ENCODE peak calls at places on chromosomes 3 and 15, in five cellular contexts. F is upper lobe of right lung, H is IMR-90, M is HL-60, T is psoas muscle. D is an unnamed sample.

GRCh38 chr15:78087944-78088772 is 4.2 kb upstream of the SH2D7 start:
- DNase-seq in F (no peak), H (peak), M (no peak), T (no peak), D (no peak)

GRCh38 chr15:62400778-62401177 is 235.7 kb upstream of the C2CD4B start:
- DNase-seq in F (no peak), H (no peak), M (no peak), T (no peak), D (no peak)

GRCh38 chr15:48266029-48266428 is 59.9 kb downstream of the SLC12A1 start:
- DNase-seq in F (no peak), H (no peak), M (no peak), T (no peak), D (no peak)

GRCh38 chr3:149553781-149554451 is 79.4 kb downstream of the TM4SF4 start:
- DNase-seq in F (no peak), H (peak), M (no peak), T (no peak), D (no peak)

GRCh38 chr3:112635674-112636073 is 5.3 kb downstream of the CCDC80 start:
- DNase-seq in F (no peak), H (peak), M (no peak), T (no peak), D (no peak)

GRCh38 chr3:56694852-56695563 is 11.9 kb upstream of the TASOR start:
- DNase-seq in F (no peak), H (no peak), M (no peak), T (no peak), D (no peak)

GRCh38 chr3:141057951-141058800 is 7.0 kb downstream of the SPSB4 start:
- DNase-seq in F (peak), H (no peak), M (no peak), T (no peak), D (no peak)

GRCh38 chr3:195057716-195058115 is 213.2 kb downstream of the XXYLT1 start:
- DNase-seq in F (peak), H (no peak), M (no peak), T (peak), D (no peak)

GRCh38 chr3:104149154-104149553 is 1217.6 kb upstream of the ALCAM start:
- DNase-seq in F (no peak), H (no peak), M (no peak), T (no peak), D (no peak)

GRCh38 chr3:194095464-194095863 is 40.5 kb upstream of the HES1 start:
- DNase-seq in F (peak), H (no peak), M (peak), T (peak), D (no peak)

GRCh38 chr15:52217186-52217585 is 26.0 kb upstream of the GNB5 start:
- DNase-seq in F (peak), H (no peak), M (peak), T (peak), D (no peak)

GRCh38 chr3:165256554-165256953 is 60.4 kb upstream of the SLITRK3 start:
- DNase-seq in F (no peak), H (no peak), M (no peak), T (no peak), D (no peak)

GRCh38 chr3:88000853-88001252 is 58.0 kb downstream of the CGGBP1 start:
- DNase-seq in F (no peak), H (no peak), M (peak), T (no peak), D (no peak)

GRCh38 chr3:82217571-82217970 is 456.1 kb upstream of the GBE1 start:
- DNase-seq in F (no peak), H (no peak), M (no peak), T (no peak), D (no peak)

GRCh38 chr3:116135462-116135861 is 309.8 kb downstream of the LSAMP start:
- DNase-seq in F (no peak), H (peak), M (no peak), T (peak), D (no peak)

GRCh38 chr15:65981837-65982696 is 112.8 kb downstream of the RAB11A start:
- DNase-seq in F (peak), H (no peak), M (peak), T (no peak), D (no peak)

GRCh38 chr3:74479915-74480314 is 134.5 kb downstream of the CNTN3 start:
- DNase-seq in F (no peak), H (no peak), M (no peak), T (no peak), D (no peak)

GRCh38 chr15:48940508-48940907 is 23.2 kb downstream of the SHC4 start:
- DNase-seq in F (no peak), H (peak), M (no peak), T (no peak), D (no peak)

GRCh38 chr15:97200161-97200560 is 760.3 kb upstream of the ARRDC4 start:
- DNase-seq in F (no peak), H (no peak), M (no peak), T (no peak), D (no peak)

GRCh38 chr3:90010341-90010740 is 902.9 kb downstream of the EPHA3 start:
- DNase-seq in F (no peak), H (peak), M (no peak), T (no peak), D (no peak)

GRCh38 chr3:52089691-52090090 is 33.3 kb upstream of the DUSP7 start:
- DNase-seq in F (peak), H (no peak), M (no peak), T (peak), D (no peak)

GRCh38 chr15:45126535-45127158 is 3.0 kb downstream of the DUOXA1 start:
- DNase-seq in F (peak), H (peak), M (peak), T (no peak), D (no peak)

GRCh38 chr15:44802336-44802735 is 66.0 kb downstream of the TRIM69 start:
- DNase-seq in F (no peak), H (no peak), M (peak), T (no peak), D (no peak)

GRCh38 chr3:29370021-29370420 is 89.2 kb downstream of the RBMS3 start:
- DNase-seq in F (no peak), H (no peak), M (no peak), T (no peak), D (no peak)

GRCh38 chr15:62790531-62790930 is 252.0 kb upstream of the TPM1 start:
- DNase-seq in F (no peak), H (no peak), M (no peak), T (no peak), D (no peak)

GRCh38 chr3:8790529-8790928 is 21.1 kb upstream of the OXTR start:
- DNase-seq in F (no peak), H (no peak), M (no peak), T (no peak), D (no peak)

GRCh38 chr3:123383101-123384053 is 65.5 kb downstream of the ADCY5 start:
- DNase-seq in F (no peak), H (peak), M (no peak), T (no peak), D (no peak)

GRCh38 chr3:146521356-146521755 is 23.1 kb downstream of the PLSCR1 start:
- DNase-seq in F (no peak), H (peak), M (no peak), T (no peak), D (no peak)

GRCh38 chr3:175384569-175384968 is 525.4 kb downstream of the NAALADL2 start:
- DNase-seq in F (no peak), H (no peak), M (no peak), T (no peak), D (no peak)

GRCh38 chr15:70142322-70143191 is 44.8 kb upstream of the TLE3 start:
- DNase-seq in F (peak), H (peak), M (peak), T (peak), D (no peak)

GRCh38 chr15:58705105-58705504 is 44.4 kb downstream of the ADAM10 start:
- DNase-seq in F (no peak), H (no peak), M (no peak), T (no peak), D (no peak)

GRCh38 chr3:159417761-159418160 is 570.9 kb upstream of the IL12A start:
- DNase-seq in F (no peak), H (no peak), M (no peak), T (no peak), D (no peak)

GRCh38 chr3:52068730-52069129 is 12.4 kb upstream of the DUSP7 start:
- DNase-seq in F (no peak), H (no peak), M (no peak), T (no peak), D (no peak)

GRCh38 chr3:111739241-111739952 is 119.7 kb upstream of the PHLDB2 start:
- DNase-seq in F (no peak), H (peak), M (no peak), T (no peak), D (no peak)

DNA sequence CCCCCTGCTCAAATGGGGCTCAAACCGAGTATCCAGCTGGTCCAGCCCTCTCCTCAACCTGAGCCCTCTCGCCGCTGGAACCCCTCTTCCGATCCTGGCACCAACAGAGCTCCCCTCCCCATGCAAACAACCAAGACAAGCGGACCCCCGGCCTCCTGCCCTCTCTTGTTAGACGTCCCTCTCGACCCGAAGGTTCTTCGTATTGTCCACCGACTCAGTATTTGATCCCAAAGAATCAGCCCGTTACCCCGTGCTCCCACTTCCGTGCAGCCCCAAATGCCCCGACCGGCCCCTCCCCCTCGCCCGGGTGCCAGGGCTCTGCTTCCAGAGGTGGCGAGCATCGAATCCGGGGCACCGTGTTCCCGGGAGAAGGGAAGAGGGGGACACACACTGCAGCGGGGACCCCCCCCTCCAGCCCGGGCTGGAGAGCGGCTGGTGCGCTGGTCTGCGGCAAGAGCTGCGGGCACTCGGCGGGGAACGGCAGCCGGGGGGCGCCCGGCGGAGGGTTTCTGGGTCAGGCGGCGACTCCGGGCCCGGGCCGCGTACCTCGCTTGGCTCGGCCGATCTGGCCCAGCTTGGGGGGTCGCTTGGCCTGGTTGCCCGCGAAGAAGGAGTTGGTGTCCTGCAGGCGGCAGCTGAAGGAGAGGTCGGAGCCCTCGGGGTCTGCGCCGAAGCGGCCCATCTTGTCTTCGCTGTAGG is 633 bp downstream of the CAMK2N2 start:
- DNase-seq in F (no peak), H (no peak), M (no peak), T (no peak), D (no peak)
- TF ChIP-seq CTCF in F (no peak), H (no peak), M (no peak), T (no peak), D (no peak)

DNA sequence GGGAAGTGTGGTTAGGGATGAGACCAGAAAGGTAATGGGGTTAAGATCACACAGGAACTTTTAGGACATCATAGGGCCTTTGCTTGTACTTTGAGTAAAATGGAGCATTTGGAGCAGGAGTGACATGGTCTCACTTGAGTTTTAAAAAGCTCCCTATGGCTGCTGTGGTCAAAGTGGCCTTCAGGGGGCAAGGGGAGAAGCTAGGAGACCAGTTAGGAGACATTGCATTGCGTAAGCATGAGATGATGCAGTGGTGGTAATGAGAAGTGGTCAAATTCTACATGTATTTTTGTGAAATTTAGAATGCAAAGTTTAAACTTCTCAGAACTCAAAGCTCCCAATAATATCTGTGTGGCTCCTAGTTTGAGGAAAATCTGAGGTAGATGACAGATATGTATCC is 27.9 kb downstream of the MED12L start:
- DNase-seq in F (no peak), H (no peak), M (peak), T (no peak), D (no peak)
- TF ChIP-seq CTCF in F (no peak), H (no peak), M (no peak), T (no peak), D (no peak)

GRCh38 chr15:101689901-101690300 is 34.4 kb downstream of the TARS3 start:
- DNase-seq in F (no peak), H (peak), M (no peak), T (no peak), D (no peak)

GRCh38 chr15:101692799-101693198 is 31.5 kb downstream of the TARS3 start:
- DNase-seq in F (no peak), H (no peak), M (no peak), T (no peak), D (no peak)

GRCh38 chr15:101697488-101697887 is 26.8 kb downstream of the TARS3 start:
- DNase-seq in F (no peak), H (no peak), M (no peak), T (no peak), D (no peak)

GRCh38 chr15:101698314-101698713 is 26.0 kb downstream of the TARS3 start:
- DNase-seq in F (no peak), H (peak), M (no peak), T (no peak), D (no peak)

DNA sequence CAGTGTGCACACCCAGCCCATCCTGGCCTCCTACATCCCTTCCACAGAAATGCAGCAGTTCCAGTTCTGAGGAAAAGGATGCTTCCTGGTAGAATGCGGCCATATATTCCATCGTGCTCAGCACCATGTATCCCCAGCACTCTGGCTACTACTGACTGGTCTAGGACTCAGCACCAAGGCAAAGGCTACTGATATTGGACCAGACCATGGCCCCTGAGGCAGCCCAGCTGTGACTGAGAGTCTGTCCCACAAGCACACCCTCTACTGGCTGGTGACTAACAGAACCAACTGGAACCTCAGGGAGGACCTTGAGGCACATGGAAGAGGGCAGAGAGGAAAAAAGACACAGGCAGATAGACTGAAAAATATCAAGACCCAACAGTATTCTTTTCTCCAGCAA is 30.0 kb downstream of the TARS3 start:
- DNase-seq in F (no peak), H (no peak), M (no peak), T (no peak), D (no peak)
- TF ChIP-seq CTCF in F (no peak), H (no peak), M (no peak), T (no peak), D (no peak)

GRCh38 chr3:158094917-158095301 is 11.3 kb downstream of the SHOX2 start:
- DNase-seq in F (no peak), H (no peak), M (no peak), T (no peak), D (no peak)

GRCh38 chr3:158093526-158093925 is 12.7 kb downstream of the SHOX2 start:
- DNase-seq in F (no peak), H (no peak), M (no peak), T (no peak), D (no peak)

GRCh38 chr3:158095302-158095997 is 10.8 kb downstream of the SHOX2 start:
- DNase-seq in F (no peak), H (no peak), M (no peak), T (no peak), D (no peak)

GRCh38 chr3:158097141-158097540 is 9.1 kb downstream of the SHOX2 start:
- DNase-seq in F (no peak), H (no peak), M (peak), T (no peak), D (no peak)

DNA sequence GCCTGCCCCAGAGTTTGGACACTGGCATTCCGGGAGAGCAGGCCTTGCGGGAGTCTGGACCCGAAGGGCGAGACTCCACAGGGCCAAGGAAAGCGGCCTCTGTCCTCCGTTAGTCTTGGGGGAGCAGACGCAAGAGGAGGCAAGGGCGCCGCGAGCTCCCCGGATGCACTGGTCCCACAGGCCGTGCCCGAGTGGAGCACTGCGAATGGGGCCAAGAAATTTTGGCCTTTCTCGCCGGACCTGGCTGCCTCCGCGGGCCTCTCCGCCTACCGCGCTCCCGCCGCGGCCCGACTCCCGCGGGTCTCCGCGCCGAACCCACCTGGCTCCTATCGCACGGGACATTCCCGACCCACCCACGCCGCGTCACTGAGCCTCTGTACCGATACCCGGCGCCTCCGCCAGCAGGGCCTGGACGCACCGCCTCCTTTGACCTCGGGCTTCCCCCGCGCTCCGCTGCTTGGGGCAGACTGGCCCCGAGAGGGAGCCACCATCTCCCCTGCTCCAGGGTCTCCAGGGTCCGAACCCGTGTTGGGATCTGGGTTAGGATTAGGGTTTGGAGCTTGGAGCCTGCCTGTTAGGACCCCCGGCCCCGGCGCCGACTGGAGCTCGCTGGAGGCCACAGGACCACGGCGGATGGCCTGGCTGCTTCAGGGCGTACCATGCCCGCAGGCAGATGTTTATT is 11.8 kb downstream of the SHOX2 start:
- DNase-seq in F (peak), H (no peak), M (no peak), T (no peak), D (no peak)
- TF ChIP-seq CTCF in F (no peak), H (no peak), M (no peak), T (no peak), D (no peak)

GRCh38 chr3:153162513-153163348 is 705 bp downstream of the RAP2B start:
- DNase-seq in F (peak), H (peak), M (peak), T (peak), D (peak)

GRCh38 chr3:153166206-153166605 is 4.2 kb downstream of the RAP2B start:
- DNase-seq in F (no peak), H (peak), M (no peak), T (no peak), D (no peak)

GRCh38 chr3:153164009-153164550 is 2.1 kb downstream of the RAP2B start:
- DNase-seq in F (no peak), H (no peak), M (no peak), T (no peak), D (no peak)

GRCh38 chr3:153163349-153164008 is 1.5 kb downstream of the RAP2B start:
- DNase-seq in F (no peak), H (peak), M (peak), T (no peak), D (no peak)

GRCh38 chr3:153165211-153165815 is 3.3 kb downstream of the RAP2B start:
- DNase-seq in F (no peak), H (peak), M (no peak), T (no peak), D (no peak)
- TF ChIP-seq CTCF in F (peak), H (peak), M (no peak), T (no peak), D (peak)

DNA sequence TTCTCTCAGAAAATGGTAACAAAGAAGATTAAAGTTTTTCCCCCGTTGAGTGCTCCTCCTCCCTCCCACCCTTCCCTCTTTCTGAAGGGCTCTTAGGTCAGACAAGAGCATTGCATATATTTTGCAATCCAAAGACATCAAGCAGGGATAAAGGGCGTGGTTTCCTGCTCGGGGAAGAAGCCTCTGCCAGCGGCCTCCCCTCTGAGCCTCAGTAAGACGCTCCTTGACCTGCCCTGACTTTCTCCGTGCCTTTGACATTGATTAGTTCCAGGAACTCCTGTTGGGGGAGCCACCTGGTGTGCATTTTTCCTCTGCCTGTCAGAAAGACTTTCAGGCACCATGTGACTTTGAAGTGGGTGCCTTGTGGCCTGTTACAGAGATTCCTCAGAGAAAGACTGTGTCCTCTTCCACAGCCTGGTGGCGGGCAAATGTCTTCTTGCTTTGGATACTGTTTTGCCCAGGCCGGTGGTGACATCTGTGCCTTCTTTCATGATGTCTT is 87.2 kb upstream of the TBL1XR1 start:
- DNase-seq in F (peak), H (peak), M (peak), T (peak), D (no peak)
- TF ChIP-seq CTCF in F (no peak), H (no peak), M (no peak), T (no peak), D (no peak)